ENCODE peak calls at places on chromosomes 13 and 19, in ten cellular contexts. E, J, C, A, X, T, G, D, Q and S are unnamed samples.

GRCh38 chr13:98285317-98285716 is 108.2 kb upstream of the RNF113B start:
- DNase-seq in E (no peak), J (no peak), C (peak; percentile 72), A (no peak), X (no peak), T (no peak), G (no peak), D (no peak), Q (no peak), S (no peak)

GRCh38 chr13:112179995-112180394 is 113.0 kb downstream of the SOX1 start:
- DNase-seq in E (no peak), J (no peak), C (no peak), A (no peak), X (no peak), T (no peak), G (no peak), D (no peak), Q (no peak), S (no peak)

GRCh38 chr13:36193151-36193855 is 21.1 kb downstream of the SOHLH2 start:
- DNase-seq in E (no peak), J (peak; percentile 8), C (no peak), A (no peak), X (no peak), T (peak; percentile 46), G (no peak), D (no peak), Q (no peak), S (no peak)

GRCh38 chr13:35888327-35888940 is 242.7 kb downstream of the DCLK1 start:
- DNase-seq in E (no peak), J (no peak), C (no peak), A (no peak), X (no peak), T (no peak), G (no peak), D (no peak), Q (no peak), S (no peak)

GRCh38 chr19:46461537-46461936 is 9.8 kb downstream of the PNMA8A start:
- DNase-seq in E (no peak), J (no peak), C (no peak), A (no peak), X (no peak), T (peak; percentile 81), G (no peak), D (no peak), Q (no peak), S (no peak)

GRCh38 chr19:34588249-34588648 is 88.7 kb downstream of the SCGB2B2 start:
- DNase-seq in E (no peak), J (no peak), C (no peak), A (no peak), X (no peak), T (no peak), G (no peak), D (no peak), Q (no peak), S (no peak)

GRCh38 chr13:43688230-43688907 is 98.4 kb downstream of the ENOX1 start:
- DNase-seq in E (no peak), J (no peak), C (no peak), A (no peak), X (no peak), T (no peak), G (no peak), D (no peak), Q (no peak), S (no peak)

GRCh38 chr19:43667524-43668405 is 2.2 kb downstream of the PLAUR start:
- DNase-seq in E (no peak), J (no peak), C (no peak), A (no peak), X (peak; percentile 54), T (peak; percentile 14), G (peak; percentile 1), D (no peak), Q (no peak), S (no peak)

GRCh38 chr19:4172861-4173473 is 9.4 kb downstream of the SIRT6 start:
- DNase-seq in E (peak; percentile 22), J (no peak), C (peak; percentile 60), A (no peak), X (peak; percentile 82), T (peak; percentile 42), G (no peak), D (no peak), Q (peak; percentile 53), S (no peak)

GRCh38 chr13:86882107-86882506 is 789.1 kb upstream of the SLITRK5 start:
- DNase-seq in E (no peak), J (no peak), C (no peak), A (no peak), X (no peak), T (no peak), G (no peak), D (no peak), Q (no peak), S (no peak)

GRCh38 chr13:24271611-24272451 is 37.5 kb upstream of the C1QTNF9 start:
- DNase-seq in E (no peak), J (peak; percentile 59), C (no peak), A (peak; percentile 34), X (peak; percentile 71), T (peak; percentile 8), G (peak; percentile 33), D (no peak), Q (peak; percentile 66), S (peak; percentile 71)

GRCh38 chr13:76231522-76232167 is 595.5 kb downstream of the LMO7 start:
- DNase-seq in E (no peak), J (no peak), C (no peak), A (no peak), X (no peak), T (no peak), G (no peak), D (no peak), Q (no peak), S (no peak)

GRCh38 chr13:23561261-23561660 is 9.0 kb upstream of the TNFRSF19 start:
- DNase-seq in E (no peak), J (no peak), C (no peak), A (no peak), X (no peak), T (no peak), G (no peak), D (no peak), Q (no peak), S (peak; percentile 80)

GRCh38 chr13:85601526-85601925 is 197.7 kb downstream of the SLITRK6 start:
- DNase-seq in E (no peak), J (no peak), C (no peak), A (no peak), X (no peak), T (no peak), G (no peak), D (peak; percentile 13), Q (no peak), S (no peak)

GRCh38 chr13:30065181-30065580 is 214.8 kb upstream of the UBL3 start:
- DNase-seq in E (no peak), J (no peak), C (no peak), A (no peak), X (no peak), T (no peak), G (no peak), D (no peak), Q (no peak), S (no peak)

GRCh38 chr13:30576528-30576927 is 41.2 kb upstream of the USPL1 start:
- DNase-seq in E (no peak), J (no peak), C (no peak), A (no peak), X (no peak), T (peak; percentile 5), G (no peak), D (no peak), Q (peak; percentile 45), S (no peak)

GRCh38 chr19:45076029-45076850 is at the start of gene ZNF296:
- DNase-seq in E (peak; percentile 81), J (no peak), C (no peak), A (no peak), X (peak; percentile 88), T (peak; percentile 84), G (peak; percentile 83), D (peak; percentile 84), Q (peak; percentile 57), S (no peak)

GRCh38 chr19:50383307-50383851 is 768 bp upstream of the POLD1 start:
- DNase-seq in E (no peak), J (no peak), C (no peak), A (no peak), X (no peak), T (peak; percentile 19), G (no peak), D (no peak), Q (no peak), S (no peak)

GRCh38 chr13:95317037-95317989 is 16.1 kb upstream of the ABCC4 start:
- DNase-seq in E (peak; percentile 30), J (no peak), C (no peak), A (no peak), X (no peak), T (no peak), G (no peak), D (no peak), Q (no peak), S (no peak)

GRCh38 chr19:1725100-1726064 is 27.9 kb upstream of the ONECUT3 start:
- DNase-seq in E (no peak), J (no peak), C (peak; percentile 83), A (peak; percentile 36), X (no peak), T (peak; percentile 91), G (no peak), D (no peak), Q (no peak), S (no peak)

GRCh38 chr19:19860756-19861390 is 4.8 kb upstream of the ZNF253 start:
- DNase-seq in E (no peak), J (no peak), C (no peak), A (no peak), X (no peak), T (no peak), G (peak; percentile 64), D (no peak), Q (peak; percentile 62), S (no peak)

GRCh38 chr13:39037880-39038568 is at the start of the genes NHLRC3 and PROSER1:
- DNase-seq in E (peak; percentile 88), J (peak; percentile 87), C (peak; percentile 91), A (peak; percentile 81), X (peak; percentile 97), T (peak; percentile 69), G (peak; percentile 85), D (peak; percentile 83), Q (peak; percentile 66), S (peak; percentile 66)